ENCODE peak calls at places on chromosomes 4 and X, in four cellular contexts. One of them, this sample, is unnamed.
A peak's percentile ranks its signal among the peaks of the same experiment; 100 is the strongest.

GRCh38 chrX:50100188-50100587 is 100.6 kb downstream of the AKAP4 start:
- DNase-seq in neural crest cell: no peak
- DNase-seq in stimulated activated CD4-positive, alpha-beta T cell treated with anti-CD3 and anti-CD28 coated beads, Interleukin-15, amount 100 ng/mL, for 24 hours: no peak
- DNase-seq in ovary: no peak
- DNase-seq in this sample: no peak

GRCh38 chrX:53184836-53185235 is 40.2 kb downstream of the KDM5C start:
- DNase-seq in neural crest cell: no peak
- DNase-seq in stimulated activated CD4-positive, alpha-beta T cell treated with anti-CD3 and anti-CD28 coated beads, Interleukin-15, amount 100 ng/mL, for 24 hours: no peak
- DNase-seq in ovary: no peak
- DNase-seq in this sample: peak; percentile 71

GRCh38 chr4:138941037-138941436 is 74.5 kb upstream of the NOCT start:
- DNase-seq in neural crest cell: no peak
- DNase-seq in stimulated activated CD4-positive, alpha-beta T cell treated with anti-CD3 and anti-CD28 coated beads, Interleukin-15, amount 100 ng/mL, for 24 hours: no peak
- DNase-seq in ovary: no peak
- DNase-seq in this sample: no peak

GRCh38 chr4:143667461-143667860 is 33.0 kb downstream of the FREM3 start:
- DNase-seq in neural crest cell: no peak
- DNase-seq in stimulated activated CD4-positive, alpha-beta T cell treated with anti-CD3 and anti-CD28 coated beads, Interleukin-15, amount 100 ng/mL, for 24 hours: no peak
- DNase-seq in ovary: peak; percentile 28
- DNase-seq in this sample: peak; percentile 21

GRCh38 chr4:110622841-110623709 is at the start of gene PITX2:
- DNase-seq in neural crest cell: peak; percentile 92
- DNase-seq in stimulated activated CD4-positive, alpha-beta T cell treated with anti-CD3 and anti-CD28 coated beads, Interleukin-15, amount 100 ng/mL, for 24 hours: peak; percentile 78
- DNase-seq in ovary: peak; percentile 66
- DNase-seq in this sample: peak; percentile 80

GRCh38 chrX:136525738-136526606 is 6.0 kb upstream of the VGLL1 start:
- DNase-seq in neural crest cell: no peak
- DNase-seq in stimulated activated CD4-positive, alpha-beta T cell treated with anti-CD3 and anti-CD28 coated beads, Interleukin-15, amount 100 ng/mL, for 24 hours: no peak
- DNase-seq in ovary: peak; percentile 88
- DNase-seq in this sample: peak; percentile 61

GRCh38 chr4:120731561-120731960 is 191.0 kb downstream of the PRDM5 start:
- DNase-seq in neural crest cell: no peak
- DNase-seq in stimulated activated CD4-positive, alpha-beta T cell treated with anti-CD3 and anti-CD28 coated beads, Interleukin-15, amount 100 ng/mL, for 24 hours: no peak
- DNase-seq in ovary: no peak
- DNase-seq in this sample: peak; percentile 20

GRCh38 chr4:166324321-166324720 is 451.3 kb downstream of the TLL1 start:
- DNase-seq in neural crest cell: peak; percentile 15
- DNase-seq in stimulated activated CD4-positive, alpha-beta T cell treated with anti-CD3 and anti-CD28 coated beads, Interleukin-15, amount 100 ng/mL, for 24 hours: no peak
- DNase-seq in ovary: no peak
- DNase-seq in this sample: no peak

GRCh38 chr4:168864831-168865541 is 145.1 kb downstream of the CBR4 start:
- DNase-seq in neural crest cell: no peak
- DNase-seq in stimulated activated CD4-positive, alpha-beta T cell treated with anti-CD3 and anti-CD28 coated beads, Interleukin-15, amount 100 ng/mL, for 24 hours: no peak
- DNase-seq in ovary: no peak
- DNase-seq in this sample: peak; percentile 39

GRCh38 chr4:43148481-43148880 is 256.0 kb downstream of the GRXCR1 start:
- DNase-seq in neural crest cell: no peak
- DNase-seq in stimulated activated CD4-positive, alpha-beta T cell treated with anti-CD3 and anti-CD28 coated beads, Interleukin-15, amount 100 ng/mL, for 24 hours: no peak
- DNase-seq in ovary: no peak
- DNase-seq in this sample: no peak

GRCh38 chr4:10075953-10076391 is 40.6 kb downstream of the WDR1 start:
- DNase-seq in neural crest cell: no peak
- DNase-seq in stimulated activated CD4-positive, alpha-beta T cell treated with anti-CD3 and anti-CD28 coated beads, Interleukin-15, amount 100 ng/mL, for 24 hours: no peak
- DNase-seq in ovary: no peak
- DNase-seq in this sample: no peak

GRCh38 chr4:184329235-184330007 is 111.7 kb upstream of the ENPP6 start:
- DNase-seq in neural crest cell: no peak
- DNase-seq in stimulated activated CD4-positive, alpha-beta T cell treated with anti-CD3 and anti-CD28 coated beads, Interleukin-15, amount 100 ng/mL, for 24 hours: no peak
- DNase-seq in ovary: no peak
- DNase-seq in this sample: no peak

GRCh38 chr4:183352546-183352945 is 30.3 kb upstream of the CLDN24 start:
- DNase-seq in neural crest cell: no peak
- DNase-seq in stimulated activated CD4-positive, alpha-beta T cell treated with anti-CD3 and anti-CD28 coated beads, Interleukin-15, amount 100 ng/mL, for 24 hours: no peak
- DNase-seq in ovary: no peak
- DNase-seq in this sample: no peak

GRCh38 chr4:8245879-8246833 is 23.4 kb upstream of the HTRA3 start:
- DNase-seq in neural crest cell: no peak
- DNase-seq in stimulated activated CD4-positive, alpha-beta T cell treated with anti-CD3 and anti-CD28 coated beads, Interleukin-15, amount 100 ng/mL, for 24 hours: no peak
- DNase-seq in ovary: no peak
- DNase-seq in this sample: no peak

GRCh38 chr4:145938618-145939177 is at the start of gene ZNF827:
- DNase-seq in neural crest cell: peak; percentile 58
- DNase-seq in stimulated activated CD4-positive, alpha-beta T cell treated with anti-CD3 and anti-CD28 coated beads, Interleukin-15, amount 100 ng/mL, for 24 hours: peak; percentile 67
- DNase-seq in ovary: peak; percentile 72
- DNase-seq in this sample: peak; percentile 46

GRCh38 chr4:137967480-137968190 is 274.5 kb downstream of the SLC7A11 start:
- DNase-seq in neural crest cell: no peak
- DNase-seq in stimulated activated CD4-positive, alpha-beta T cell treated with anti-CD3 and anti-CD28 coated beads, Interleukin-15, amount 100 ng/mL, for 24 hours: no peak
- DNase-seq in ovary: no peak
- DNase-seq in this sample: no peak

GRCh38 chr4:6480532-6481088 is 8.2 kb upstream of the PPP2R2C start:
- DNase-seq in neural crest cell: no peak
- DNase-seq in stimulated activated CD4-positive, alpha-beta T cell treated with anti-CD3 and anti-CD28 coated beads, Interleukin-15, amount 100 ng/mL, for 24 hours: no peak
- DNase-seq in ovary: no peak
- DNase-seq in this sample: no peak

GRCh38 chr4:151167561-151167960 is 68.1 kb downstream of the RPS3A start:
- DNase-seq in neural crest cell: no peak
- DNase-seq in stimulated activated CD4-positive, alpha-beta T cell treated with anti-CD3 and anti-CD28 coated beads, Interleukin-15, amount 100 ng/mL, for 24 hours: no peak
- DNase-seq in ovary: no peak
- DNase-seq in this sample: no peak

GRCh38 chrX:101550825-101551767 is 749 bp downstream of the ARMCX1 start:
- DNase-seq in neural crest cell: peak; percentile 34
- DNase-seq in stimulated activated CD4-positive, alpha-beta T cell treated with anti-CD3 and anti-CD28 coated beads, Interleukin-15, amount 100 ng/mL, for 24 hours: peak; percentile 19
- DNase-seq in ovary: peak; percentile 65
- DNase-seq in this sample: peak; percentile 67

GRCh38 chrX:119208401-119209057 is 27.6 kb upstream of the PGRMC1 start:
- DNase-seq in neural crest cell: no peak
- DNase-seq in stimulated activated CD4-positive, alpha-beta T cell treated with anti-CD3 and anti-CD28 coated beads, Interleukin-15, amount 100 ng/mL, for 24 hours: no peak
- DNase-seq in ovary: no peak
- DNase-seq in this sample: no peak

GRCh38 chr4:138401330-138401729 is 159.2 kb upstream of the SLC7A11 start:
- DNase-seq in neural crest cell: no peak
- DNase-seq in stimulated activated CD4-positive, alpha-beta T cell treated with anti-CD3 and anti-CD28 coated beads, Interleukin-15, amount 100 ng/mL, for 24 hours: no peak
- DNase-seq in ovary: peak; percentile 41
- DNase-seq in this sample: no peak

GRCh38 chr4:186771624-186772023 is 48.0 kb upstream of the FAT1 start:
- DNase-seq in neural crest cell: no peak
- DNase-seq in stimulated activated CD4-positive, alpha-beta T cell treated with anti-CD3 and anti-CD28 coated beads, Interleukin-15, amount 100 ng/mL, for 24 hours: no peak
- DNase-seq in ovary: no peak
- DNase-seq in this sample: no peak

GRCh38 chr4:15100994-15101695 is 98.9 kb downstream of the CPEB2 start:
- DNase-seq in neural crest cell: no peak
- DNase-seq in stimulated activated CD4-positive, alpha-beta T cell treated with anti-CD3 and anti-CD28 coated beads, Interleukin-15, amount 100 ng/mL, for 24 hours: no peak
- DNase-seq in ovary: no peak
- DNase-seq in this sample: peak; percentile 24

GRCh38 chrX:39648548-39649254 is 449.1 kb downstream of the BCOR start:
- DNase-seq in neural crest cell: no peak
- DNase-seq in stimulated activated CD4-positive, alpha-beta T cell treated with anti-CD3 and anti-CD28 coated beads, Interleukin-15, amount 100 ng/mL, for 24 hours: no peak
- DNase-seq in ovary: no peak
- DNase-seq in this sample: no peak

GRCh38 chrX:119168104-119168503 is 40.5 kb upstream of the KIAA1210 start:
- DNase-seq in neural crest cell: no peak
- DNase-seq in stimulated activated CD4-positive, alpha-beta T cell treated with anti-CD3 and anti-CD28 coated beads, Interleukin-15, amount 100 ng/mL, for 24 hours: no peak
- DNase-seq in ovary: no peak
- DNase-seq in this sample: no peak

GRCh38 chr4:38889143-38889542 is 21.5 kb downstream of the FAM114A1 start:
- DNase-seq in neural crest cell: no peak
- DNase-seq in stimulated activated CD4-positive, alpha-beta T cell treated with anti-CD3 and anti-CD28 coated beads, Interleukin-15, amount 100 ng/mL, for 24 hours: no peak
- DNase-seq in ovary: no peak
- DNase-seq in this sample: peak; percentile 54

GRCh38 chr4:110621839-110622751 is 782 bp downstream of the PITX2 start:
- DNase-seq in neural crest cell: no peak
- DNase-seq in stimulated activated CD4-positive, alpha-beta T cell treated with anti-CD3 and anti-CD28 coated beads, Interleukin-15, amount 100 ng/mL, for 24 hours: no peak
- DNase-seq in ovary: no peak
- DNase-seq in this sample: no peak

GRCh38 chr4:172393220-172393619 is 580.0 kb downstream of the GALNTL6 start:
- DNase-seq in neural crest cell: no peak
- DNase-seq in stimulated activated CD4-positive, alpha-beta T cell treated with anti-CD3 and anti-CD28 coated beads, Interleukin-15, amount 100 ng/mL, for 24 hours: no peak
- DNase-seq in ovary: no peak
- DNase-seq in this sample: no peak

GRCh38 chrX:78708171-78708570 is 39.3 kb upstream of the LPAR4 start:
- DNase-seq in neural crest cell: no peak
- DNase-seq in stimulated activated CD4-positive, alpha-beta T cell treated with anti-CD3 and anti-CD28 coated beads, Interleukin-15, amount 100 ng/mL, for 24 hours: peak; percentile 1
- DNase-seq in ovary: peak; percentile 17
- DNase-seq in this sample: peak; percentile 29

GRCh38 chrX:65697173-65697572 is 29.7 kb downstream of the MSN start:
- DNase-seq in neural crest cell: no peak
- DNase-seq in stimulated activated CD4-positive, alpha-beta T cell treated with anti-CD3 and anti-CD28 coated beads, Interleukin-15, amount 100 ng/mL, for 24 hours: no peak
- DNase-seq in ovary: no peak
- DNase-seq in this sample: no peak

GRCh38 chr4:52873861-52874343 is 11.8 kb downstream of the RASL11B start:
- DNase-seq in neural crest cell: no peak
- DNase-seq in stimulated activated CD4-positive, alpha-beta T cell treated with anti-CD3 and anti-CD28 coated beads, Interleukin-15, amount 100 ng/mL, for 24 hours: no peak
- DNase-seq in ovary: no peak
- DNase-seq in this sample: no peak

GRCh38 chr4:26330186-26330787 is 9.5 kb downstream of the RBPJ start:
- DNase-seq in neural crest cell: no peak
- DNase-seq in stimulated activated CD4-positive, alpha-beta T cell treated with anti-CD3 and anti-CD28 coated beads, Interleukin-15, amount 100 ng/mL, for 24 hours: no peak
- DNase-seq in ovary: no peak
- DNase-seq in this sample: no peak

GRCh38 chr4:36386691-36387090 is 105.3 kb downstream of the DTHD1 start:
- DNase-seq in neural crest cell: no peak
- DNase-seq in stimulated activated CD4-positive, alpha-beta T cell treated with anti-CD3 and anti-CD28 coated beads, Interleukin-15, amount 100 ng/mL, for 24 hours: no peak
- DNase-seq in ovary: no peak
- DNase-seq in this sample: no peak

GRCh38 chrX:100410083-100410590 is at the start of gene PCDH19:
- DNase-seq in neural crest cell: peak; percentile 82
- DNase-seq in stimulated activated CD4-positive, alpha-beta T cell treated with anti-CD3 and anti-CD28 coated beads, Interleukin-15, amount 100 ng/mL, for 24 hours: peak; percentile 61
- DNase-seq in ovary: peak; percentile 68
- DNase-seq in this sample: peak; percentile 85

GRCh38 chr4:186190456-186191265 is 706 bp upstream of the CYP4V2 start:
- DNase-seq in neural crest cell: no peak
- DNase-seq in stimulated activated CD4-positive, alpha-beta T cell treated with anti-CD3 and anti-CD28 coated beads, Interleukin-15, amount 100 ng/mL, for 24 hours: peak; percentile 60
- DNase-seq in ovary: no peak
- DNase-seq in this sample: peak; percentile 67

This sample was measured in AG08396.